ENCODE peak calls at places on chromosome 22, in six cellular contexts. X is lower leg skin; B is heart right ventricle; Y is colonic mucosa; I is CD4-positive, alpha-beta T cell; N is activated CD4-positive, alpha-beta T cell treated with anti-CD3 and anti-CD28 coated beads, Interleukin-2, amount 50 U/mL, for 24 hours. J is an unnamed sample.

GRCh38 chr22:20551805-20552449 is 44.5 kb downstream of the MED15 start:
- DNase-seq in I (no peak), B (peak; percentile 46), N (peak; percentile 30), Y (no peak), X (no peak), J (no peak)

GRCh38 chr22:29727248-29727551 is 7.4 kb downstream of the CABP7 start:
- DNase-seq in I (no peak), X (no peak), Y (peak; percentile 27), B (no peak), N (no peak), J (no peak)

GRCh38 chr22:39434243-39434653 is 22.6 kb upstream of the MGAT3 start:
- DNase-seq in N (no peak), B (peak; percentile 37), X (no peak), Y (no peak), I (no peak), J (no peak)

GRCh38 chr22:24440718-24441405 is 13.5 kb downstream of the ADORA2A start:
- DNase-seq in B (no peak), N (no peak), X (no peak), Y (no peak), I (no peak), J (no peak)

GRCh38 chr22:32059426-32059825 is 16.4 kb downstream of the SLC5A1 start:
- DNase-seq in I (no peak), B (no peak), Y (no peak), X (no peak), N (no peak), J (no peak)

GRCh38 chr22:38144025-38144405 is 33.5 kb upstream of the BAIAP2L2 start:
- DNase-seq in X (no peak), Y (no peak), N (no peak), I (no peak), B (no peak), J (no peak)

GRCh38 chr22:19499880-19500242 is 20.1 kb downstream of the CDC45 start:
- DNase-seq in N (no peak), X (no peak), B (no peak), I (no peak), Y (no peak), J (no peak)

GRCh38 chr22:25114369-25115362 is 85.0 kb upstream of the CRYBB3 start:
- DNase-seq in X (no peak), B (no peak), Y (no peak), I (no peak), N (no peak), J (no peak)

GRCh38 chr22:38864361-38865191 is 7.4 kb downstream of the CBX6 start:
- DNase-seq in X (no peak), N (no peak), B (peak; percentile 80), I (no peak), Y (no peak), J (peak; percentile 21)

GRCh38 chr22:42313804-42314581 is 43.5 kb upstream of the TCF20 start:
- DNase-seq in Y (peak; percentile 90), N (no peak), X (no peak), I (peak; percentile 41), B (no peak), J (no peak)

GRCh38 chr22:18987765-18988164 is 51.7 kb upstream of the PRODH start:
- DNase-seq in I (no peak), N (no peak), X (no peak), Y (peak; percentile 31), B (no peak), J (no peak)

GRCh38 chr22:22942511-22943329 is 55.1 kb downstream of the IGLL5 start:
- DNase-seq in Y (peak; percentile 73), N (peak; percentile 70), I (peak; percentile 71), X (no peak), B (peak; percentile 52), J (peak; percentile 48)

GRCh38 chr22:35306350-35306967 is 6.8 kb downstream of the TOM1 start:
- DNase-seq in N (no peak), X (no peak), I (no peak), Y (no peak), B (no peak), J (no peak)

GRCh38 chr22:48680601-48681000 is 1147.1 kb downstream of the BRD1 start:
- DNase-seq in X (no peak), I (no peak), B (no peak), Y (no peak), N (no peak), J (no peak)

GRCh38 chr22:32079110-32080089 is 36.3 kb downstream of the SLC5A1 start:
- DNase-seq in B (no peak), X (no peak), Y (no peak), I (no peak), N (no peak), J (no peak)

GRCh38 chr22:19630614-19631013 is 83.7 kb upstream of the SEPTIN5 start:
- DNase-seq in Y (no peak), B (no peak), I (no peak), N (no peak), X (no peak), J (no peak)

GRCh38 chr22:34579519-34579918 is 486.4 kb upstream of the ISX start:
- DNase-seq in Y (no peak), X (no peak), B (no peak), I (no peak), N (no peak), J (no peak)

GRCh38 chr22:49662681-49663080 is 165.0 kb downstream of the BRD1 start:
- DNase-seq in X (no peak), Y (no peak), B (no peak), I (no peak), N (no peak), J (no peak)

GRCh38 chr22:36123673-36124630 is 36.6 kb downstream of the APOL3 start:
- DNase-seq in Y (peak; percentile 95), N (peak; percentile 87), I (peak; percentile 92), X (peak; percentile 92), B (peak; percentile 94), J (peak; percentile 70)

GRCh38 chr22:49049691-49050090 is 778.0 kb downstream of the BRD1 start:
- DNase-seq in N (no peak), Y (no peak), X (no peak), I (no peak), B (no peak), J (no peak)

GRCh38 chr22:36486619-36487384 is 5.4 kb upstream of the TXN2 start:
- DNase-seq in I (peak; percentile 56), X (no peak), N (peak; percentile 40), B (peak; percentile 54), Y (peak; percentile 64), J (no peak)

J was measured in omental fat pad.